ENCODE peak calls at places on chromosomes 4 and X, in ten cellular contexts. O is posterior vena cava; C is immature natural killer cell; F is AG08395; S is iris pigment epithelial cell; U is mucosa of descending colon; E is naive thymus-derived CD8-positive, alpha-beta T cell; A is activated CD8-positive, alpha-beta T cell treated with anti-CD3 and anti-CD28 coated beads, Interleukin-2, amount 10 ng/mL, durations not matched to agents 7 days and 5 days; Q is stimulated activated CD4-positive, alpha-beta T cell treated with anti-CD3 and anti-CD28 coated beads, Interleukin-2, amount 100 ng/mL, for 24 hours; Z is activated T-helper 1 cell treated with anti-CD3 and anti-CD28 coated beads, Interleukin-2, amount 50 U/mL, for 16 hours. G is an unnamed sample.

GRCh38 chr4:7761720-7762119 is 177.9 kb downstream of the AFAP1 start:
- DNase-seq in E (peak; percentile 65), O (peak; percentile 91), F (peak; percentile 85), C (peak; percentile 29), Q (peak; percentile 65), U (peak; percentile 64), S (peak; percentile 71), Z (peak; percentile 20), A (peak; percentile 66), G (peak; percentile 52)

GRCh38 chr4:23034726-23035125 is 342.0 kb downstream of the GBA3 start:
- DNase-seq in F (no peak), C (no peak), A (no peak), Q (no peak), E (no peak), Z (no peak), O (no peak), S (no peak), U (no peak), G (no peak)

GRCh38 chrX:118062817-118063615 is 53.6 kb downstream of the KLHL13 start:
- DNase-seq in Z (no peak), O (no peak), S (no peak), A (no peak), E (no peak), C (no peak), Q (no peak), F (no peak), U (no peak), G (no peak)

GRCh38 chr4:26183017-26183416 is 137.8 kb upstream of the RBPJ start:
- DNase-seq in Q (no peak), S (peak; percentile 65), O (no peak), A (no peak), E (no peak), C (no peak), Z (no peak), F (no peak), U (no peak), G (no peak)

GRCh38 chr4:88629826-88630225 is 37.5 kb downstream of the HERC3 start:
- DNase-seq in Z (no peak), Q (no peak), C (no peak), O (no peak), A (no peak), F (peak; percentile 12), S (no peak), E (no peak), U (no peak), G (no peak)

GRCh38 chr4:36187723-36188333 is 56.5 kb downstream of the ARAP2 start:
- DNase-seq in O (no peak), Z (no peak), C (peak; percentile 37), Q (no peak), U (no peak), S (peak; percentile 33), E (peak; percentile 21), A (peak; percentile 38), F (no peak), G (no peak)

GRCh38 chrX:13059676-13060499 is 15.5 kb upstream of the FAM9C start:
- DNase-seq in E (no peak), S (peak; percentile 77), F (peak; percentile 27), U (no peak), A (no peak), Z (no peak), Q (no peak), O (no peak), C (no peak), G (no peak)

GRCh38 chr4:183124228-183124627 is 25.2 kb downstream of the WWC2 start:
- DNase-seq in Z (no peak), U (no peak), A (no peak), O (no peak), C (no peak), F (no peak), Q (no peak), S (no peak), E (no peak), G (no peak)